ENCODE peak calls at places on chromosome 4, in ten cellular contexts. W is left lung; V is mucosa of descending colon; Z is activated CD4-positive, alpha-beta T cell treated with anti-CD3 and anti-CD28 coated beads, Interleukin-2, amount 50 U/mL, for 4 hours; S is GM12865; B is T-cell; N is NCI-H1105; U is omental fat pad; L is HEK293T; F is H9. Y is an unnamed sample.

GRCh38 chr4:67721317-67721769 is 20.4 kb upstream of the UBA6 start:
- DNase-seq in N (no peak), U (no peak), B (no peak), S (no peak), V (no peak), L (no peak), F (no peak), W (no peak), Z (no peak), Y (no peak)

GRCh38 chr4:98452091-98452490 is 190.9 kb downstream of the RAP1GDS1 start:
- DNase-seq in V (no peak), W (no peak), U (no peak), Z (no peak), F (no peak), B (no peak), L (no peak), N (no peak), S (no peak), Y (no peak)

GRCh38 chr4:27692868-27693634 is 832.4 kb downstream of the STIM2 start:
- DNase-seq in Z (no peak), U (no peak), W (no peak), F (no peak), L (no peak), V (no peak), B (no peak), S (no peak), N (no peak), Y (no peak)

GRCh38 chr4:21366312-21366711 is 582.3 kb downstream of the KCNIP4 start:
- DNase-seq in W (no peak), U (no peak), V (no peak), N (no peak), F (peak), L (no peak), B (no peak), Z (no peak), S (no peak), Y (no peak)

GRCh38 chr4:61604054-61604453 is 403.9 kb downstream of the ADGRL3 start:
- DNase-seq in S (no peak), F (no peak), B (no peak), N (no peak), U (no peak), Z (no peak), L (no peak), V (no peak), W (no peak), Y (no peak)

GRCh38 chr4:93313207-93313606 is 515.3 kb upstream of the ATOH1 start:
- DNase-seq in U (no peak), S (no peak), Z (no peak), L (no peak), N (no peak), W (no peak), V (no peak), B (no peak), F (no peak), Y (no peak)

GRCh38 chr4:111821342-111821741 is 323.9 kb upstream of the FAM241A start:
- DNase-seq in L (no peak), N (no peak), Z (no peak), F (no peak), W (no peak), U (no peak), V (no peak), S (no peak), B (no peak), Y (no peak)

GRCh38 chr4:124199755-124200154 is 512.8 kb downstream of the ANKRD50 start:
- DNase-seq in W (no peak), U (no peak), B (no peak), F (no peak), S (no peak), L (no peak), V (no peak), Z (no peak), N (no peak), Y (no peak)

GRCh38 chr4:16596267-16596666 is 302.2 kb downstream of the LDB2 start:
- DNase-seq in U (no peak), V (no peak), F (no peak), Z (no peak), L (no peak), S (no peak), N (no peak), B (no peak), W (no peak), Y (no peak)

GRCh38 chr4:74283614-74284013 is 24.7 kb upstream of the EPGN start:
- DNase-seq in U (no peak), S (no peak), W (no peak), F (no peak), Z (no peak), B (no peak), V (no peak), L (no peak), N (no peak), Y (no peak)

GRCh38 chr4:77920371-77920770 is 57.7 kb downstream of the MRPL1 start:
- DNase-seq in S (no peak), V (no peak), W (no peak), U (no peak), N (no peak), F (no peak), B (no peak), Z (no peak), L (no peak), Y (no peak)

GRCh38 chr4:140156529-140157171 is 2.7 kb upstream of the MAML3 start:
- DNase-seq in S (peak), F (no peak), B (no peak), U (no peak), Z (peak), N (no peak), L (no peak), V (no peak), W (no peak), Y (peak)

GRCh38 chr4:8694651-8695151 is 102.1 kb downstream of the CPZ start:
- DNase-seq in L (no peak), W (no peak), B (no peak), V (no peak), U (no peak), N (no peak), S (no peak), F (peak), Z (no peak), Y (no peak)